ENCODE peak calls at places on chromosomes 1 and 21, in six cellular contexts. V, J, K, I, R and Y are unnamed samples. For H3K4me1, the result is how much of the 10 kb centered on the place peaks cover.

GRCh38 chr1:67211589-67212563 is 45.6 kb downstream of the IL23R start:
- DNase-seq in V (peak), J (peak), K (peak), I (no peak), R (peak), Y (peak)

GRCh38 chr1:246199086-246199485 is 308.0 kb downstream of the SMYD3 start:
- DNase-seq in V (no peak), J (no peak), K (no peak), I (no peak), R (no peak), Y (no peak)

GRCh38 chr1:110634455-110635281 is 28.5 kb upstream of the KCNA2 start:
- DNase-seq in V (peak), J (no peak), K (peak), I (peak), R (no peak), Y (peak)

GRCh38 chr1:117059334-117059677 is 820 bp upstream of the TTF2 start:
- DNase-seq in V (no peak), J (no peak), K (no peak), I (peak), R (no peak), Y (no peak)

GRCh38 chr1:3036646-3037280 is 15.5 kb downstream of the ACTRT2 start:
- DNase-seq in V (no peak), J (no peak), K (no peak), I (no peak), R (no peak), Y (no peak)

GRCh38 chr1:243253927-243254232 is 1.2 kb downstream of the CEP170 start:
- DNase-seq in V (no peak), J (peak), K (no peak), I (no peak), R (no peak), Y (no peak)

GRCh38 chr1:110337704-110338199 is 1.4 kb upstream of the RBM15 start:
- DNase-seq in V (no peak), J (peak), K (peak), I (peak), R (peak), Y (peak)

GRCh38 chr1:94095744-94096469 is 25.0 kb downstream of the ABCA4 start:
- DNase-seq in V (peak), J (no peak), K (peak), I (peak), R (no peak), Y (no peak)

GRCh38 chr1:223201967-223202366 is 58.9 kb upstream of the TLR5 start:
- DNase-seq in V (no peak), J (no peak), K (no peak), I (no peak), R (no peak), Y (no peak)

GRCh38 chr1:1246601-1247340 is at the start of gene C1QTNF12:
- DNase-seq in V (no peak), J (peak), K (no peak), I (no peak), R (no peak), Y (no peak)

GRCh38 chr21:34123609-34124008 is 50.2 kb downstream of the MRPS6 start:
- DNase-seq in V (no peak), J (no peak), K (no peak), I (no peak), R (no peak), Y (no peak)

GRCh38 chr21:32611471-32611997 is 643 bp downstream of the CFAP298 start:
- DNase-seq in V (no peak), J (peak), K (no peak), I (no peak), R (no peak), Y (peak)

GRCh38 chr1:53826367-53826766 is 11.7 kb downstream of the NDC1 start:
- DNase-seq in V (peak), J (peak), K (no peak), I (no peak), R (no peak), Y (no peak)

GRCh38 chr1:107414550-107414949 is 273.7 kb downstream of the NTNG1 start:
- DNase-seq in V (no peak), J (no peak), K (no peak), I (no peak), R (no peak), Y (no peak)

GRCh38 chr1:1914101-1914811 is 804 bp upstream of the CALML6 start:
- DNase-seq in V (no peak), J (no peak), K (peak), I (no peak), R (no peak), Y (no peak)

GRCh38 chr1:210076620-210077019 is 138.6 kb downstream of the SYT14 start:
- DNase-seq in V (no peak), J (no peak), K (no peak), I (no peak), R (no peak), Y (no peak)

GRCh38 chr1:217627431-217627830 is 3.5 kb downstream of the GPATCH2 start:
- DNase-seq in V (peak), J (no peak), K (no peak), I (no peak), R (no peak), Y (no peak)

GRCh38 chr1:205068457-205069035 is 15.7 kb downstream of the TMEM81 start:
- DNase-seq in V (peak), J (no peak), K (no peak), I (no peak), R (no peak), Y (no peak)

GRCh38 chr1:153567621-153568366 is 2.1 kb upstream of the S100A2 start:
- DNase-seq in V (peak), J (peak), K (peak), I (no peak), R (no peak), Y (peak)

GRCh38 chr1:32249831-32250525 is 1.1 kb upstream of the LCK start:
- DNase-seq in V (no peak), J (no peak), K (peak), I (no peak), R (no peak), Y (no peak)

GRCh38 chr1:54464477-54465146 is 58.4 kb upstream of the SSBP3 start:
- DNase-seq in V (no peak), J (no peak), K (no peak), I (no peak), R (no peak), Y (no peak)

GRCh38 chr1:8705104-8705503 is 112.3 kb downstream of the RERE start:
- DNase-seq in V (no peak), J (no peak), K (no peak), I (no peak), R (no peak), Y (no peak)

GRCh38 chr1:10057305-10057704 is 24.5 kb downstream of the UBE4B start:
- DNase-seq in V (peak), J (no peak), K (peak), I (peak), R (no peak), Y (no peak)

GRCh38 chr21:37281993-37282392 is 14.9 kb upstream of the VPS26C start:
- DNase-seq in V (no peak), J (peak), K (no peak), I (no peak), R (no peak), Y (no peak)

GRCh38 chr1:78279051-78279450 is 211.7 kb upstream of the PTGFR start:
- DNase-seq in V (peak), J (no peak), K (no peak), I (no peak), R (no peak), Y (no peak)
- H3K4me1 ChIP-seq in V (under half), J (under half), K (under half), I (under half), R (under half), Y (under half)

DNA sequence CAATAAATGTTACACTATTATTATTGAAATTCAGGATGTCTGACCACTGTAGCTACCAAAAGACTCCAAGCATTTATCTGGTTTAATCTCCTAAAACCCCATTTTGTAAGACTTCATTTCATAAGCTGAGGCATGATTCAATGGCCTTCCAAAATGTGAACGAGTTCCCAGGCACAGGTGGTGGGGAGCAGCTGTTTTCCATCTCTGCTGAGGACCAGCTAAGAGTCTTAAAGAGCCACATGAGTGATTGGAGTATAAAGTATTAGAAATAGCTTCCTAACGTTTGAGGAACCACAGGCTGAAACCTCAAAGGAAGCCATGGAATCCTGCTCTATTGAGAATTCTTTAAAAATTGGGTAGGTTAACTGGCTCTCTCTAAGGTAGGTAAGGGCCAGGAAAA is 44.9 kb downstream of the SEC16B start:
- DNase-seq in V (peak), J (no peak), K (no peak), I (no peak), R (no peak), Y (no peak)
- H3K27ac ChIP-seq in V (no peak), J (no peak), K (no peak), I (no peak), R (no peak), Y (no peak)

GRCh38 chr1:51962486-51963356 is 27.8 kb downstream of the RAB3B start:
- DNase-seq in V (no peak), J (no peak), K (no peak), I (no peak), R (no peak), Y (no peak)

GRCh38 chr1:51960262-51960661 is 30.2 kb downstream of the RAB3B start:
- DNase-seq in V (no peak), J (no peak), K (no peak), I (no peak), R (no peak), Y (no peak)

GRCh38 chr1:51961231-51961630 is 29.3 kb downstream of the RAB3B start:
- DNase-seq in V (no peak), J (no peak), K (no peak), I (no peak), R (no peak), Y (no peak)

GRCh38 chr1:51963592-51964308 is 26.8 kb downstream of the RAB3B start:
- DNase-seq in V (no peak), J (no peak), K (no peak), I (no peak), R (no peak), Y (no peak)

GRCh38 chr1:51961954-51962353 is 28.5 kb downstream of the RAB3B start:
- DNase-seq in V (no peak), J (no peak), K (no peak), I (no peak), R (no peak), Y (no peak)
- H3K4me1 ChIP-seq in V (under half), J (under half), K (under half), I (under half), R (under half), Y (under half)

DNA sequence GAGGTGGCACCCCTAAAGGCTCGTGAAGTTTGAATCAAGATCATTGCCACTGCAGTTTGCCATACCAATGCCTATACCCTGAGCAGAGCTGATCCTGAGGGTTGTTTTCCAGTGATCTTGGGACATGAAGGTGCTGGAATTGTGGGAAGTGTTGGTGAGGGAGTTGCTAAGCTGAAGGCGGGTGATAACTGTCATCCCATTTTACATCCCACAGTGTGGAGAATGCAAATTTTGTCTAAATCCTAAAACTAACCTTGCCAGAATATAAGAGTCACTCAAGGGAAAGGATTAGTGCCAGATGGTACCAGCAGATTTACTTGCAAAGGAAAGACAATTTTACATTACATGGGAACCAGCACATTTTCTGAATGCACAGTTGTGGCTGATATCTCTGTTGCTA is 78.6 kb downstream of the FMN2 start:
- DNase-seq in V (no peak), J (no peak), K (no peak), I (no peak), R (no peak), Y (no peak)
- H3K27ac ChIP-seq in V (no peak), J (no peak), K (no peak), I (no peak), R (no peak), Y (no peak)

GRCh38 chr1:61141288-61142044 is 59.1 kb downstream of the NFIA start:
- DNase-seq in V (peak), J (no peak), K (no peak), I (no peak), R (no peak), Y (peak)
- H3K4me1 ChIP-seq in V (under half), J (under half), K (under half), I (under half), R (under half), Y (half or more)

GRCh38 chr1:197174818-197175217 is 28.3 kb upstream of the ASPM start:
- DNase-seq in V (no peak), J (no peak), K (no peak), I (no peak), R (no peak), Y (no peak)
- H3K27ac ChIP-seq in V (no peak), J (no peak), K (no peak), I (no peak), R (no peak), Y (peak)